ENCODE peak calls at places on chromosomes 13 and 19, in six cellular contexts. P is omental fat pad; E is AG09319; Y is CD4-positive, alpha-beta T cell; O is AG10803; L is GM10248. D is an unnamed sample.

GRCh38 chr19:3606174-3606689 is 443 bp downstream of the TBXA2R start:
- DNase-seq in L (no peak), P (no peak), Y (peak; percentile 12), O (no peak), E (no peak), D (no peak)

GRCh38 chr19:48461982-48462655 is 6.7 kb downstream of the KCNJ14 start:
- DNase-seq in O (no peak), Y (no peak), E (no peak), L (no peak), P (no peak), D (no peak)

GRCh38 chr19:5031231-5032100 is 62.6 kb downstream of the KDM4B start:
- DNase-seq in Y (peak; percentile 77), E (peak; percentile 28), P (peak; percentile 87), L (peak; percentile 93), O (peak; percentile 63), D (peak; percentile 92)

GRCh38 chr19:996051-996838 is 4.0 kb upstream of the GRIN3B start:
- DNase-seq in Y (peak; percentile 92), P (no peak), E (no peak), O (peak; percentile 37), L (peak; percentile 72), D (no peak)

GRCh38 chr19:14509382-14509781 is 8.8 kb downstream of the DNAJB1 start:
- DNase-seq in L (no peak), Y (no peak), E (no peak), O (no peak), P (no peak), D (no peak)

GRCh38 chr19:49014123-49014869 is 2.6 kb downstream of the LHB start:
- DNase-seq in L (no peak), Y (no peak), O (no peak), P (no peak), E (no peak), D (no peak)

GRCh38 chr19:10026744-10027143 is 13.5 kb downstream of the RDH8 start:
- DNase-seq in O (no peak), E (no peak), Y (no peak), P (no peak), L (no peak), D (no peak)

GRCh38 chr19:38148337-38148736 is 75.7 kb downstream of the DPF1 start:
- DNase-seq in Y (no peak), E (no peak), O (no peak), L (no peak), P (no peak), D (no peak)

GRCh38 chr13:57569981-57570380 is 61.6 kb upstream of the PCDH17 start:
- DNase-seq in Y (no peak), P (no peak), E (no peak), L (no peak), O (no peak), D (no peak)

GRCh38 chr13:73967397-73968165 is 166.6 kb downstream of the KLF12 start:
- DNase-seq in P (no peak), L (peak; percentile 53), Y (no peak), E (no peak), O (no peak), D (no peak)

GRCh38 chr13:52348081-52348480 is 57.9 kb downstream of the THSD1 start:
- DNase-seq in L (no peak), P (no peak), E (peak; percentile 71), Y (no peak), O (peak; percentile 94), D (no peak)

GRCh38 chr19:41638624-41639023 is 11.8 kb upstream of the CEACAM4 start:
- DNase-seq in O (no peak), P (no peak), E (no peak), L (no peak), Y (peak; percentile 35), D (peak; percentile 39)

GRCh38 chr13:72960541-72960940 is 98.3 kb upstream of the KLF5 start:
- DNase-seq in O (no peak), P (no peak), E (no peak), Y (no peak), L (no peak), D (no peak)

GRCh38 chr13:42394361-42395065 is 122.6 kb downstream of the AKAP11 start:
- DNase-seq in L (no peak), O (no peak), E (no peak), Y (no peak), P (no peak), D (no peak)

GRCh38 chr13:99577934-99578917 is 77.0 kb downstream of the TM9SF2 start:
- DNase-seq in Y (no peak), E (no peak), L (no peak), O (peak; percentile 11), P (no peak), D (no peak)

GRCh38 chr19:16019691-16020448 is 56.4 kb upstream of the TPM4 start:
- DNase-seq in O (no peak), E (no peak), P (no peak), L (no peak), Y (no peak), D (no peak)

GRCh38 chr19:42285546-42285945 is 16.4 kb upstream of the PRR19 start:
- DNase-seq in O (no peak), L (no peak), Y (no peak), E (no peak), P (no peak), D (no peak)

DNA sequence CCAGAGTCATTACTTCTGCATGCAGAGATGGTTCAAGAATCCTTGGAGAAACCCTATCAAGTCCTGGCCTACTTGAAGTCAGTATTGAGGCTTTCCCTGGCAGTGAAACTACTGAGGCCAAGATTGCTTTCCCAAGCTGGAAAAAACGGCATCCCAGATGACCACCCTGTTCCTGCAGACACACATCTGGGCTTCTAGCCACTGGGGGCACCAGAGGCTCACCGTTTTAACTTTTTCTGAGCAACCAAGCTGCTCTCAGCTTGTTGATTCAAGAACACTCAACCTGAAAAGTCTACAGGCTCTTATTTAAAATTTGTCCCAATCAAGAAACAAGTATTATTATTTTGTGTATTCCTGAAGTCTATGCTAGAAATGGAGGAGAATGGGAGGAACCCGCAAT is 66.6 kb downstream of the SPRYD7 start:
- DNase-seq in P (no peak), E (no peak), Y (no peak), O (peak; percentile 8), L (no peak), D (no peak)
- TF ChIP-seq CTCF in P (no peak), E (peak; percentile 31), Y (no peak), O (peak; percentile 38), L (no peak), D (peak; percentile 59)

DNA sequence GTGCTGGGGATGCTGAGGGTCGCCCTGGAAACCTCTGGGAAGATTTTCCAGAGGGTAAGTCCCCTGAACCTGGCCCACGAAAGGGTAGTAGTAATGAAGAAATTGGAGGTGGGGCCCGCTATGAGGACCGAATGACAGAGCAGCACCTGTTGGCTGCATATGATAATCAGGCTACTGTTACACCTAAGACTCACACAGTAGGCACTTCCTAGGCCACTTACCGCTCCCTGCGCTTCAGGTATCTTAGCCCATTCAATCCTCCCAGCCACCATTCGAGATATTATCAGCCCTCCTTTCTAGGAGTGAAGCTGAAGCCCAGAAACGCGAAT is 4.3 kb upstream of the LRFN3 start:
- DNase-seq in E (no peak), O (no peak), P (no peak), Y (no peak), L (no peak), D (no peak)
- TF ChIP-seq CTCF in E (no peak), O (no peak), P (no peak), Y (no peak), L (no peak), D (peak; percentile 6)

DNA sequence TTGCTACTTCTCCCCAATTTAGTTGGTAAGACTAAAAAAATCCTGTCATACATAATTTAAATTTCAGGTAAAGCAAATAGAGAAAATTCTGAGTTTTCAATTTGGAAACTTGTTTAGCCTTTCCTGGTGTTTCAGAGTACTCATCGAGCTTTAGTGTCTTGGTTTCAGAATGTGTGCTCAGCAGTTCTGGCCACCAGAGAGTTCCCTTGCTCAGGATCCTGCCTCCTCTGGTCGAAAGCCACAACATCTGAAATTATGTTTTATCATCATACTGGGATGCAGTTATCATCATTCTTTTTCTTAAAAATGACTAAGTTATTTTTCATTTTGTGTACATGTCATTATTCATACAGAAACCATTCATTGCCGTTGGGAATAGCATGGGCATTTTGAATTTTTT is 263.2 kb upstream of the SPRY2 start:
- DNase-seq in O (no peak), E (no peak), P (no peak), L (no peak), Y (no peak), D (no peak)
- TF ChIP-seq CTCF in O (no peak), E (no peak), P (no peak), L (no peak), Y (no peak), D (peak; percentile 20)

DNA sequence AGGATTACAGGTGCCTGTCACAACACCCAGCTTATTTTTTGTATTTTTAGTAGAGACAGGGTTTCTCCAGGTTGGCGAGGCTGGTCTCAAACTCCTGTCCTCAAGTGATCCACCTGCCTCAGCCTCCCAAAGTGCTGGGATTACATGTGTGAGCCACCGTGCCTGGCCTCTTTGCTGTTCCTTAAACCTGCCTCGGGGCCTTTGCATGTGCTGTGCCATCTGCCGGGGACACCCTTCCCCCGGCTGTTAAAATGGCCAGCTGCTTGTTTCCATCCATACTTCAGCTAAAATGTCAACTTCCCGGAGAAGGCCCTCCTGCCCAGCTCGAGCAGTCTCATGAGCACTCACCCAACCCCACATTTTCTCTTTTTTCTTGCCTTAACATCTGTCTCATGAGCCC is 19.1 kb upstream of the PDE4C start:
- DNase-seq in L (no peak), E (no peak), P (no peak), Y (no peak), O (no peak), D (no peak)
- TF ChIP-seq CTCF in L (no peak), E (no peak), P (no peak), Y (no peak), O (no peak), D (no peak)

DNA sequence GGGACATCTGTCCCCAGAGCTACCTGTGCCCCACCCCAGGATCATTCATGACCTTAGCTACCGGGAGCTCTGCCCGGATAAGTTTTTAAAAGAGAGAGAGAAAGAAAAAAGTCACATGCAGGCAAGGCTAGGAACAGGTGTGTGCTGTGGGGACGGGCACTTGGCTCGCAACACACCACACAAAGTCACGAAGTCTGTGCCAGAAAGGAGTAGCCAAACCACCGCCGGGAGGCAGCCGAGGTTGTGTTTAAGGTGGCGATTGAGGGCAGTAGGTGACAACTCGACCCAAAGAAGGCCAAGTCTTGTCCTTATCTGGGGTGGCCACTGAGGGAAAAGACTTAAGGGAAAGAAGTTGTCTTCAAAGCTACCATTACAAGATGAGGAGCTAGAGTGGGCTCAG is 4.6 kb upstream of the TSHZ3 start:
- DNase-seq in P (no peak), L (no peak), E (no peak), O (no peak), Y (no peak), D (no peak)
- TF ChIP-seq CTCF in P (no peak), L (no peak), E (no peak), O (no peak), Y (no peak), D (no peak)

DNA sequence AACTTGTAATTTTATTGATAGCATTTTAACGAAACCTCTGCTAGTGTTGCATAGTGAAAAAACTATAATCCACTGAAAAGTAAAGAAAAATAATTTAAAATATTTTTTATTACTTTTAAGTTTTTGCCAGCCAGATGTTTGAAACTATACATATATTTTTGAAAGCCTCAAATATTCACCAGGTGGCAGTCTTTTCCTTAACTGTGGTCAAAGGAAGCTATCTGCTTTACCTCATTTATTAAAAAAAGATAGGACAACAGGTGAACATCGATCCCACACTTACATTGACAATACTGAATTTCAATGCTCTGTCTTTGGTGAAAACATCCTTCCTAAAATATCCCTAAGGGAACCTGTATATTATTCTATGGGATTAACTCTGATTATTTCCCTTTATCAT is 100.5 kb downstream of the TRPC4 start:
- DNase-seq in Y (no peak), E (no peak), O (no peak), L (no peak), P (no peak), D (no peak)
- TF ChIP-seq CTCF in Y (no peak), E (peak; percentile 7), O (peak; percentile 32), L (no peak), P (no peak), D (peak; percentile 56)